ENCODE peak calls at places on chromosomes 13 and 19, in six cellular contexts. V, F, K, J, H and U are unnamed samples.
A peak's percentile ranks its signal among the peaks of the same experiment; 100 is the strongest.

GRCh38 chr13:35988648-35989081 is 142.5 kb downstream of the DCLK1 start:
- DNase-seq in F (no peak), V (no peak), K (no peak), H (no peak), J (no peak), U (peak; percentile 77)

GRCh38 chr19:14401468-14401867 is 17.7 kb downstream of the DDX39A start:
- DNase-seq in V (no peak), H (no peak), K (no peak), F (no peak), J (no peak), U (no peak)

GRCh38 chr13:70844391-70845108 is 736.3 kb upstream of the KLHL1 start:
- DNase-seq in J (no peak), H (no peak), V (peak; percentile 61), F (no peak), K (no peak), U (no peak)

GRCh38 chr13:107421028-107421427 is 794.3 kb downstream of the LIG4 start:
- DNase-seq in F (no peak), J (no peak), H (no peak), V (no peak), K (no peak), U (no peak)

GRCh38 chr13:111213964-111214726 is 99.0 kb downstream of the ARHGEF7 start:
- DNase-seq in H (peak; percentile 78), V (peak; percentile 12), F (no peak), J (no peak), K (no peak), U (no peak)

GRCh38 chr13:99083976-99084375 is 106.1 kb upstream of the DOCK9 start:
- DNase-seq in F (no peak), H (no peak), K (no peak), V (no peak), J (no peak), U (no peak)

GRCh38 chr13:33079960-33080359 is 63.7 kb downstream of the KL start:
- DNase-seq in H (no peak), K (no peak), F (no peak), J (no peak), V (no peak), U (no peak)

GRCh38 chr19:46618670-46619231 is 6.1 kb downstream of the PTGIR start:
- DNase-seq in V (no peak), K (no peak), H (no peak), J (no peak), F (no peak), U (peak; percentile 62)

GRCh38 chr13:27082325-27082724 is 89.3 kb downstream of the USP12 start:
- DNase-seq in K (no peak), H (no peak), V (no peak), F (no peak), J (no peak), U (no peak)

GRCh38 chr19:42396248-42396541 is 6.1 kb upstream of the CNFN start:
- DNase-seq in F (no peak), V (no peak), H (peak; percentile 79), J (no peak), K (no peak), U (no peak)

GRCh38 chr13:106145997-106146864 is 389.2 kb downstream of the EFNB2 start:
- DNase-seq in J (no peak), V (peak; percentile 76), K (no peak), F (no peak), H (peak; percentile 44), U (no peak)

GRCh38 chr13:50124536-50125305 is 109.5 kb downstream of the KCNRG start:
- DNase-seq in K (peak; percentile 45), H (peak; percentile 87), J (peak; percentile 90), V (peak; percentile 95), F (no peak), U (peak; percentile 97)

GRCh38 chr19:15292847-15293582 is 39.3 kb downstream of the BRD4 start:
- DNase-seq in F (no peak), K (no peak), H (no peak), J (no peak), V (no peak), U (no peak)

GRCh38 chr13:80361883-80362327 is 21.0 kb upstream of the SPRY2 start:
- DNase-seq in V (peak; percentile 17), J (no peak), H (no peak), K (peak; percentile 49), F (no peak), U (peak; percentile 86)

GRCh38 chr13:18212873-18213272 is 968.8 kb downstream of the TUBA3C start:
- DNase-seq in J (no peak), H (no peak), F (no peak), K (no peak), V (peak; percentile 31), U (no peak)

GRCh38 chr19:10769533-10770491 is 51.9 kb downstream of the DNM2 start:
- DNase-seq in J (peak; percentile 60), V (no peak), K (peak; percentile 40), H (no peak), F (peak; percentile 53), U (no peak)

GRCh38 chr19:7159105-7159933 is 89.8 kb downstream of the ZNF557 start:
- DNase-seq in V (no peak), H (no peak), K (no peak), F (peak; percentile 18), J (no peak), U (peak; percentile 60)

GRCh38 chr19:23822735-23823134 is 64.0 kb upstream of the ZNF681 start:
- DNase-seq in F (no peak), V (no peak), J (no peak), H (no peak), K (no peak), U (no peak)

GRCh38 chr13:45595968-45596367 is 19.6 kb downstream of the ERICH6B start:
- DNase-seq in J (no peak), F (no peak), K (peak; percentile 19), V (no peak), H (no peak), U (no peak)

GRCh38 chr19:33639034-33639681 is 17.4 kb downstream of the CHST8 start:
- DNase-seq in K (no peak), F (no peak), J (no peak), H (no peak), V (no peak), U (no peak)

GRCh38 chr19:7083076-7083956 is 13.8 kb downstream of the ZNF557 start:
- DNase-seq in J (no peak), F (no peak), V (no peak), K (no peak), H (no peak), U (no peak)